ENCODE peak calls at places on chromosomes 13 and 19, in eight cellular contexts. V is ascending aorta; J is H9; F is OCI-LY7; D is sigmoid colon; I is effector memory CD4-positive, alpha-beta T cell; Y is keratinocyte; K is GM23338. O is an unnamed sample.

GRCh38 chr13:95494082-95494681 is 58.3 kb upstream of the CLDN10 start:
- DNase-seq in F (peak; percentile 29), Y (peak; percentile 21), V (no peak), J (no peak), D (no peak), K (peak; percentile 77), I (no peak), O (no peak)

GRCh38 chr19:13100031-13100588 is 2.5 kb downstream of the LYL1 start:
- DNase-seq in J (no peak), V (no peak), F (peak; percentile 35), I (peak; percentile 66), D (no peak), Y (no peak), K (no peak), O (peak; percentile 58)

GRCh38 chr19:409006-409514 is at the start of gene C2CD4C:
- DNase-seq in F (peak; percentile 15), K (peak; percentile 60), Y (no peak), D (no peak), I (no peak), J (peak; percentile 41), V (no peak), O (peak; percentile 45)

GRCh38 chr19:12647047-12647446 is 19.5 kb downstream of the MAN2B1 start:
- DNase-seq in K (no peak), Y (no peak), F (no peak), V (no peak), J (no peak), I (no peak), D (no peak), O (no peak)

GRCh38 chr13:43864921-43865320 is 14.6 kb downstream of the CCDC122 start:
- DNase-seq in K (no peak), D (no peak), I (no peak), F (no peak), V (no peak), J (no peak), Y (peak; percentile 46), O (no peak)

GRCh38 chr19:17156947-17157302 is 58.2 kb upstream of the USE1 start:
- DNase-seq in D (no peak), V (no peak), J (no peak), I (no peak), Y (no peak), F (no peak), K (no peak), O (peak; percentile 55)

GRCh38 chr13:75050419-75051066 is 431.4 kb downstream of the TBC1D4 start:
- DNase-seq in Y (no peak), I (no peak), J (no peak), F (no peak), D (no peak), K (no peak), V (no peak), O (no peak)

GRCh38 chr13:69720278-69720983 is 387.2 kb upstream of the ATXN8OS start:
- DNase-seq in Y (no peak), J (no peak), F (no peak), V (no peak), K (no peak), I (no peak), D (no peak), O (no peak)

GRCh38 chr19:1455002-1455335 is 5.0 kb downstream of the APC2 start:
- DNase-seq in Y (no peak), V (no peak), F (no peak), D (no peak), J (no peak), I (no peak), K (no peak), O (peak; percentile 39)

GRCh38 chr19:18385675-18386542 is at the start of gene GDF15:
- DNase-seq in V (no peak), J (peak; percentile 94), D (peak; percentile 86), K (peak; percentile 89), I (no peak), F (peak; percentile 42), Y (no peak), O (peak; percentile 27)

GRCh38 chr19:18942692-18943091 is 1.7 kb upstream of the HOMER3 start:
- DNase-seq in I (no peak), K (no peak), D (no peak), F (no peak), V (no peak), Y (no peak), J (no peak), O (no peak)

GRCh38 chr19:50309396-50310125 is 19.6 kb downstream of the KCNC3 start:
- DNase-seq in F (no peak), D (no peak), K (no peak), I (no peak), V (no peak), Y (no peak), J (no peak), O (no peak)

GRCh38 chr13:73146705-73147104 is 87.9 kb downstream of the KLF5 start:
- DNase-seq in F (no peak), V (no peak), D (no peak), J (no peak), Y (no peak), K (no peak), I (no peak), O (no peak)

GRCh38 chr19:8158411-8159074 is 9.2 kb upstream of the FBN3 start:
- DNase-seq in I (peak; percentile 5), K (peak; percentile 97), D (peak; percentile 74), V (no peak), J (peak; percentile 75), Y (no peak), F (peak; percentile 89), O (no peak)

DNA sequence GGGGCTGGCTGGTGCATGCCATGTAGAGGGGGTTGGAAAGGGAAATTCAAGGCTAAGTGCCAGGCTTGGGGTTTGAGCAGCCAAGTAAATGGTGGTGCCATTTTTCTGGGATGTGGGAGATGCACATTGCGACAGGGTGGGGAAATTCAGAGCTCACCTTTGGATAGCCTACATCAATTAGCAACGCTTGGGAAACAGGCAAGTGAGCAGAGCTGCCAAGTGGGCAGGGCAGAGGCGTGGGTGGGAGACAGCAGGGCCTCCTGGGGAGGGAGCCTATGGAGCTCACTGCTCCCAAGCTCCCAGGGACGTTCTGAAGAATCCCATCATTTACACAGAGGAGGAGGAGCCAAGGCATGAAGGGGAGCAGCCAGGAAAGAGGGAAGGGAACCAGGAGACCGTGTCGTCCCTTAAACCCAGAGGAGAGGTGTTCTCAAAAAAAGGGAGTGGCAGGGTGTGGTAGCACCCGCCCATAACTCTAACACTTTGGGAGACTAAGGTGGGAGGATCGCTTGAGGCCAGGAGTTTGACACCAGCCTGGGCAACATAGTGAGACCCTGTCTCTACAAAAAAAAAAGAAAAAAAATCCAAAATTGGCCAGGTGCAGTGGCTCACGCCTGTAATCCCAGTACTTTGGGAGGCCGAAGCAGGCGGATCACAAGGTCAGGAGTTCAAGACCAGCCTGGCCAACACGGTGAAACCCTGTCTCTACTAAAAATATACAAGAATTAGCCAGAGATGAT is 11.5 kb upstream of the CCNE1 start:
- DNase-seq in J (no peak), D (no peak), K (no peak), V (no peak), F (no peak), Y (no peak), I (no peak), O (no peak)
- H3K4me1 ChIP-seq in J (no peaks in the 10 kb centered on the region), D (no peaks in the 10 kb centered on the region), K (peaks cover 6% of the 10 kb centered on the region), V (no peaks in the 10 kb centered on the region), F (peaks cover 14% of the 10 kb centered on the region), Y (no peaks in the 10 kb centered on the region), I (no peaks in the 10 kb centered on the region), O (no peaks in the 10 kb centered on the region)

GRCh38 chr13:54261856-54262255 is 1233.2 kb downstream of the OLFM4 start:
- DNase-seq in D (no peak), J (peak; percentile 39), Y (no peak), K (peak; percentile 8), F (no peak), I (no peak), V (no peak), O (no peak)
- H3K4me1 ChIP-seq in D (no peaks in the 10 kb centered on the region), J (peaks cover 12% of the 10 kb centered on the region), Y (no peaks in the 10 kb centered on the region), K (peaks cover 44% of the 10 kb centered on the region), F (no peaks in the 10 kb centered on the region), I (no peaks in the 10 kb centered on the region), V (no peaks in the 10 kb centered on the region), O (no peaks in the 10 kb centered on the region)

GRCh38 chr19:43751466-43752220 is 3.1 kb downstream of the SMG9 start:
- DNase-seq in J (no peak), D (no peak), I (no peak), F (no peak), Y (no peak), K (no peak), V (no peak), O (no peak)

GRCh38 chr19:43752287-43752875 is 2.4 kb downstream of the SMG9 start:
- DNase-seq in F (no peak), Y (no peak), D (no peak), I (no peak), K (no peak), V (no peak), J (no peak), O (no peak)

GRCh38 chr19:43755256-43755801 is 567 bp upstream of the SMG9 start:
- DNase-seq in V (no peak), I (peak; percentile 69), K (peak; percentile 61), J (peak; percentile 57), Y (no peak), D (peak; percentile 90), F (peak; percentile 89), O (peak; percentile 85)

GRCh38 chr19:43754312-43754561 is 525 bp downstream of the SMG9 start:
- DNase-seq in K (no peak), V (no peak), D (no peak), I (no peak), F (no peak), J (no peak), Y (no peak), O (no peak)

GRCh38 chr19:43754562-43755255 is at the start of gene SMG9:
- DNase-seq in F (peak; percentile 98), Y (peak; percentile 93), V (peak; percentile 87), D (peak; percentile 99), I (peak; percentile 99), K (peak; percentile 97), J (peak; percentile 97), O (peak; percentile 99)
- H3K4me1 ChIP-seq in F (peaks cover 57% of the 10 kb centered on the region), Y (peaks cover 67% of the 10 kb centered on the region), V (peaks cover 3% of the 10 kb centered on the region), D (peaks cover 41% of the 10 kb centered on the region), I (peaks cover 17% of the 10 kb centered on the region), K (peaks cover 6% of the 10 kb centered on the region), J (no peaks in the 10 kb centered on the region), O (peaks cover 13% of the 10 kb centered on the region)

GRCh38 chr13:51734786-51735185 is 69.2 kb downstream of the DHRS12 start:
- DNase-seq in V (no peak), K (no peak), F (no peak), J (no peak), D (no peak), I (no peak), Y (no peak), O (no peak)

GRCh38 chr13:51738226-51738905 is 65.6 kb downstream of the DHRS12 start:
- DNase-seq in F (no peak), V (no peak), K (no peak), J (no peak), D (no peak), I (no peak), Y (no peak), O (no peak)

GRCh38 chr13:51733656-51734334 is 70.2 kb downstream of the DHRS12 start:
- DNase-seq in J (no peak), V (no peak), Y (no peak), F (no peak), I (no peak), K (peak; percentile 12), D (no peak), O (no peak)

GRCh38 chr13:51739403-51740112 is 64.4 kb downstream of the DHRS12 start:
- DNase-seq in D (peak; percentile 83), Y (no peak), V (no peak), F (no peak), I (no peak), J (no peak), K (no peak), O (no peak)

DNA sequence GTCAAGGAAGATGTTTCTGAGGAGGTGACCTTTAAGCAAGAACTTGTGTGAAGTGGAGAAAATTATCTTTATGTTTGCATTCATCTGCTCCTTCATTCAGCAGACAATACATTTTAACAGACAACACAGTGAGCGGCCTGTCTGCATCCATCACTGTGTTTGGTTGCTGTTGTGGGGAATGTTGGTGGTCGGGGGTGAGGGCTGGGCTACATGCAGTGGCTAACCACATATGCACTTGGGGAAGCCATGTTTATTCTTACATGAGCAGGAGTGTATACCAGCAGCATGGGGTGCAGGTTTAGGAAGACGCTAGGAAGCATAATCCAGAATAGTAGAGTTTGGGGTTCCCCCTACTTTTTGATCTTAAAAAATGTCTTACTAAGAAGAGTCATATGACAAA is 66.4 kb downstream of the DHRS12 start:
- DNase-seq in K (no peak), I (no peak), V (no peak), J (no peak), Y (no peak), F (no peak), D (no peak), O (no peak)
- H3K4me1 ChIP-seq in K (no peaks in the 10 kb centered on the region), I (no peaks in the 10 kb centered on the region), V (no peaks in the 10 kb centered on the region), J (no peaks in the 10 kb centered on the region), Y (peaks cover 9% of the 10 kb centered on the region), F (no peaks in the 10 kb centered on the region), D (peaks cover 26% of the 10 kb centered on the region), O (no peaks in the 10 kb centered on the region)